ENCODE peak calls at places on chromosome 9, in eight cellular contexts. D is stimulated activated CD4-positive, alpha-beta T cell treated with anti-CD3 and anti-CD28 coated beads, Interleukin-2, amount 100 ng/mL, for 24 hours; S is NCI-H1092 treated with DMSO at 0.1 percent for 48 hours; H is Calu3; Q is D341Med; N is WERI-Rb-1; P is T-helper 2 cell; V is coronary artery. C is an unnamed sample.

GRCh38 chr9:68685770-68686169 is 19.3 kb upstream of the PIP5K1B start:
- DNase-seq in V (no peak), S (no peak), N (peak; percentile 43), D (no peak), H (peak; percentile 58), P (no peak), Q (peak; percentile 52), C (peak; percentile 28)

GRCh38 chr9:100111235-100111634 is 12.2 kb downstream of the INVS start:
- DNase-seq in P (no peak), Q (peak; percentile 33), D (no peak), V (peak; percentile 84), H (no peak), N (no peak), S (peak; percentile 26), C (no peak)

GRCh38 chr9:35186524-35186923 is 24.7 kb downstream of the UNC13B start:
- DNase-seq in N (no peak), S (no peak), H (no peak), P (no peak), Q (no peak), V (no peak), D (no peak), C (no peak)

GRCh38 chr9:107239474-107239873 is 43.6 kb upstream of the RAD23B start:
- DNase-seq in H (no peak), D (no peak), Q (peak; percentile 43), N (no peak), P (no peak), V (no peak), S (no peak), C (no peak)

GRCh38 chr9:124723352-124723751 is 47.8 kb downstream of the NR6A1 start:
- DNase-seq in N (no peak), S (no peak), V (no peak), D (no peak), Q (no peak), P (no peak), H (no peak), C (no peak)

GRCh38 chr9:4922101-4922500 is 63.0 kb upstream of the JAK2 start:
- DNase-seq in V (no peak), D (no peak), H (no peak), P (no peak), N (no peak), Q (no peak), S (no peak), C (no peak)

GRCh38 chr9:79134654-79135053 is 437.1 kb upstream of the TLE4 start:
- DNase-seq in Q (peak; percentile 46), S (no peak), V (no peak), N (peak; percentile 33), H (no peak), P (no peak), D (no peak), C (no peak)

GRCh38 chr9:127803507-127804352 is 1.0 kb downstream of the FPGS start:
- DNase-seq in N (no peak), V (no peak), D (peak; percentile 34), S (no peak), H (peak; percentile 63), Q (peak; percentile 40), P (no peak), C (peak; percentile 64)

GRCh38 chr9:15220658-15221310 is 86.2 kb downstream of the TTC39B start:
- DNase-seq in P (no peak), H (no peak), D (no peak), V (no peak), S (no peak), N (no peak), Q (no peak), C (no peak)

GRCh38 chr9:18456624-18457237 is 17.2 kb upstream of the ADAMTSL1 start:
- DNase-seq in P (no peak), V (no peak), D (no peak), H (no peak), N (no peak), S (no peak), Q (no peak), C (no peak)

GRCh38 chr9:18573157-18573556 is 99.2 kb downstream of the ADAMTSL1 start:
- DNase-seq in V (no peak), Q (no peak), D (no peak), N (no peak), H (no peak), P (no peak), S (no peak), C (no peak)

GRCh38 chr9:81627481-81627880 is 61.9 kb downstream of the TLE1 start:
- DNase-seq in H (no peak), V (no peak), Q (no peak), S (no peak), P (no peak), N (no peak), D (no peak), C (no peak)

GRCh38 chr9:94867842-94868312 is 141.4 kb downstream of the AOPEP start:
- DNase-seq in V (no peak), N (no peak), H (peak; percentile 11), S (no peak), D (no peak), P (no peak), Q (no peak), C (no peak)

GRCh38 chr9:12056874-12057273 is 636.3 kb upstream of the TYRP1 start:
- DNase-seq in P (no peak), D (no peak), N (no peak), Q (no peak), S (no peak), V (no peak), H (no peak), C (no peak)

GRCh38 chr9:133075925-133076324 is 14.1 kb downstream of the CEL start:
- DNase-seq in N (no peak), P (no peak), Q (no peak), H (no peak), S (no peak), D (no peak), V (no peak), C (no peak)

GRCh38 chr9:110582156-110582555 is 2.6 kb upstream of the SVEP1 start:
- DNase-seq in V (no peak), Q (peak; percentile 47), P (no peak), D (no peak), H (no peak), N (no peak), S (no peak), C (no peak)

GRCh38 chr9:70420267-70421019 is 6.0 kb upstream of the KLF9 start:
- DNase-seq in N (peak; percentile 95), H (peak; percentile 43), Q (peak; percentile 89), P (peak; percentile 36), S (peak; percentile 91), V (peak; percentile 98), D (peak; percentile 73), C (peak; percentile 78)

GRCh38 chr9:108809269-108809668 is 46.5 kb downstream of the ACTL7B start:
- DNase-seq in D (no peak), N (no peak), S (no peak), H (no peak), V (no peak), P (no peak), Q (no peak), C (no peak)

GRCh38 chr9:74755999-74756398 is 131.7 kb downstream of the TRPM6 start:
- DNase-seq in N (no peak), P (no peak), Q (no peak), D (no peak), H (no peak), V (no peak), S (no peak), C (no peak)

GRCh38 chr9:36173861-36174260 is 4.7 kb downstream of the CCIN start:
- DNase-seq in P (no peak), H (no peak), D (no peak), N (no peak), Q (no peak), V (no peak), S (no peak), C (no peak)

GRCh38 chr9:100072805-100073204 is 26.0 kb downstream of the ERP44 start:
- DNase-seq in P (no peak), V (no peak), Q (no peak), D (no peak), N (no peak), H (no peak), S (no peak), C (no peak)

GRCh38 chr9:88056876-88057275 is 81.4 kb downstream of the SPATA31C2 start:
- DNase-seq in S (no peak), Q (no peak), D (no peak), V (no peak), P (no peak), N (no peak), H (no peak), C (no peak)

GRCh38 chr9:136615631-136616306 is 46.9 kb upstream of the EGFL7 start:
- DNase-seq in S (no peak), Q (no peak), N (no peak), H (no peak), V (no peak), D (no peak), P (no peak), C (no peak)

GRCh38 chr9:76599970-76600369 is 141.0 kb downstream of the GCNT1 start:
- DNase-seq in H (no peak), Q (no peak), N (no peak), V (no peak), D (no peak), S (peak; percentile 48), P (no peak), C (no peak)

GRCh38 chr9:114300846-114301797 is 21.8 kb upstream of the ORM1 start:
- DNase-seq in S (no peak), N (no peak), P (no peak), Q (peak; percentile 12), V (peak; percentile 56), H (no peak), D (no peak), C (no peak)

GRCh38 chr9:113927277-113927676 is 51.2 kb downstream of the ZNF618 start:
- DNase-seq in P (no peak), D (no peak), Q (no peak), H (no peak), V (no peak), S (no peak), N (no peak), C (no peak)

GRCh38 chr9:77710965-77711657 is 63.0 kb upstream of the GNA14 start:
- DNase-seq in N (no peak), S (no peak), H (no peak), P (no peak), Q (no peak), V (no peak), D (no peak), C (no peak)

GRCh38 chr9:107810493-107810931 is 320.9 kb upstream of the KLF4 start:
- DNase-seq in V (no peak), S (no peak), Q (no peak), H (no peak), N (no peak), P (no peak), D (no peak), C (no peak)

GRCh38 chr9:5671711-5672353 is 42.9 kb downstream of the RIC1 start:
- DNase-seq in D (no peak), P (no peak), N (no peak), H (no peak), V (no peak), Q (no peak), S (peak; percentile 5), C (no peak)

GRCh38 chr9:33447404-33448158 is at the start of gene AQP3:
- DNase-seq in H (peak; percentile 70), D (peak; percentile 70), N (peak; percentile 88), S (peak; percentile 47), Q (peak; percentile 89), V (no peak), P (peak; percentile 51), C (peak; percentile 88)